ENCODE peak calls at places on chromosomes 6 and 20, in five cellular contexts. M, Z, V, J and C are unnamed samples.

GRCh38 chr6:4636881-4637224 is 139.4 kb upstream of the CDYL start:
- DNase-seq in V (no peak), Z (no peak), M (no peak), J (no peak), C (no peak)

GRCh38 chr6:93219447-93219846 is 199.9 kb downstream of the EPHA7 start:
- DNase-seq in J (no peak), Z (no peak), M (no peak), V (no peak), C (no peak)

GRCh38 chr20:44068780-44069191 is 118.2 kb downstream of the JPH2 start:
- DNase-seq in Z (no peak), V (no peak), J (no peak), M (no peak), C (no peak)

GRCh38 chr6:137581019-137581707 is 87.0 kb upstream of the OLIG3 start:
- DNase-seq in J (peak; percentile 17), M (no peak), V (no peak), Z (no peak), C (no peak)

GRCh38 chr20:56590888-56591287 is 38.2 kb upstream of the TFAP2C start:
- DNase-seq in Z (no peak), J (no peak), M (no peak), V (no peak), C (no peak)

GRCh38 chr6:130671119-130672104 is 155.8 kb upstream of the SMLR1 start:
- DNase-seq in J (no peak), Z (no peak), M (no peak), V (no peak), C (no peak)

GRCh38 chr6:47288245-47289090 is 21.2 kb downstream of the TNFRSF21 start:
- DNase-seq in M (no peak), V (no peak), Z (no peak), J (no peak), C (no peak)

GRCh38 chr20:17610566-17611289 is 40.9 kb downstream of the DSTN start:
- DNase-seq in M (no peak), Z (no peak), V (no peak), J (no peak), C (no peak)

GRCh38 chr6:72420409-72420808 is 201.5 kb upstream of the KCNQ5 start:
- DNase-seq in V (no peak), M (no peak), J (no peak), Z (no peak), C (no peak)

GRCh38 chr6:111813247-111814162 is 59.7 kb downstream of the FYN start:
- DNase-seq in Z (no peak), V (no peak), M (no peak), J (no peak), C (no peak)

GRCh38 chr6:96520851-96521115 is 823 bp upstream of the UFL1 start:
- DNase-seq in M (no peak), J (no peak), Z (no peak), V (no peak), C (no peak)

GRCh38 chr6:74705451-74705850 is 500.4 kb downstream of the COL12A1 start:
- DNase-seq in V (no peak), M (no peak), J (no peak), Z (no peak), C (no peak)

GRCh38 chr6:44207966-44208365 is 8.8 kb upstream of the MYMX start:
- DNase-seq in Z (no peak), J (no peak), M (no peak), V (no peak), C (no peak)

GRCh38 chr6:52643158-52643557 is 27.8 kb upstream of the TMEM14A start:
- DNase-seq in Z (no peak), V (no peak), J (no peak), M (no peak), C (no peak)

GRCh38 chr20:62010551-62011402 is 54.9 kb downstream of the TAF4 start:
- DNase-seq in J (peak; percentile 7), M (peak; percentile 79), V (peak; percentile 44), Z (peak; percentile 64), C (peak; percentile 23)

GRCh38 chr20:50572922-50573777 is 63.0 kb downstream of the PTPN1 start:
- DNase-seq in Z (no peak), V (no peak), J (no peak), M (no peak), C (no peak)

GRCh38 chr6:84618046-84618752 is 146.2 kb downstream of the TBX18 start:
- DNase-seq in V (no peak), Z (no peak), J (no peak), M (no peak), C (no peak)

GRCh38 chr20:19841740-19842139 is 83.7 kb downstream of the RIN2 start:
- DNase-seq in J (no peak), M (no peak), V (no peak), Z (no peak), C (no peak)

GRCh38 chr20:37575884-37576283 is 48.2 kb upstream of the BLCAP start:
- DNase-seq in V (no peak), M (no peak), Z (no peak), J (peak; percentile 36), C (no peak)

GRCh38 chr6:128499079-128499705 is 21.2 kb downstream of the PTPRK start:
- DNase-seq in M (no peak), Z (peak; percentile 84), V (no peak), J (no peak), C (no peak)

GRCh38 chr6:37024665-37025337 is 19.3 kb downstream of the FGD2 start:
- DNase-seq in V (no peak), M (no peak), Z (no peak), J (no peak), C (no peak)

GRCh38 chr20:34945315-34946077 is 10.1 kb downstream of the GSS start:
- DNase-seq in Z (no peak), V (no peak), M (no peak), J (no peak), C (no peak)
- TF ChIP-seq SUZ12 in Z (no peak), V (no peak), M (no peak), J (no peak), C (no peak)

GRCh38 chr6:160256445-160256844 is 2.2 kb downstream of the SLC22A2 start:
- DNase-seq in Z (no peak), V (no peak), M (no peak), J (no peak), C (no peak)

GRCh38 chr6:160252073-160252809 is 6.4 kb downstream of the SLC22A2 start:
- DNase-seq in V (no peak), J (no peak), M (no peak), Z (no peak), C (no peak)

GRCh38 chr6:160253714-160254113 is 4.9 kb downstream of the SLC22A2 start:
- DNase-seq in M (no peak), V (no peak), Z (peak; percentile 11), J (no peak), C (no peak)

GRCh38 chr6:160254467-160255312 is 3.9 kb downstream of the SLC22A2 start:
- DNase-seq in J (no peak), V (no peak), M (no peak), Z (peak; percentile 81), C (no peak)

DNA sequence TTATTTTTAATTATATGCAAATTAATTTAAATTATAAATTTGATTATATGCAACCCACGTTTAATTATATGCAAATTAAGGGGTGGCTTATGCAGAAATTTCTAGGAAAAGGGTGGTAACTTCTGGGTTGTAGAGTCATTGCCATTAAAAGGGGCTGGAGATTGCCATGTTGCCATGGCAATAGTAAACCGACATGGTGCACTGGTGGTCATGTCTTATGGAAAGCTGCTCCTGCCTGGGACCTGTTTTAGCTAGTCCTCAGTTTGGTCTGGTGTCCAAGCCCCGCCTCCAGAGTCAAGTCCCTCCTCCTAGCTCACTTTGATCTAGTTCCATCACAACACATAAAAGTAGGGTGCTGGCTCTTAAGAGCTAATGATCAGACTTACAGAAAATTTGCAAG is 5.4 kb downstream of the SLC22A2 start:
- DNase-seq in J (no peak), Z (no peak), V (no peak), M (no peak), C (no peak)
- TF ChIP-seq SUZ12 in J (no peak), Z (no peak), V (no peak), M (no peak), C (no peak)

GRCh38 chr6:69994251-69994650 is 127.9 kb downstream of the COL19A1 start:
- DNase-seq in J (no peak), V (no peak), Z (no peak), M (no peak), C (no peak)
- TF ChIP-seq SUZ12 in J (no peak), V (no peak), Z (no peak), M (no peak), C (no peak)

DNA sequence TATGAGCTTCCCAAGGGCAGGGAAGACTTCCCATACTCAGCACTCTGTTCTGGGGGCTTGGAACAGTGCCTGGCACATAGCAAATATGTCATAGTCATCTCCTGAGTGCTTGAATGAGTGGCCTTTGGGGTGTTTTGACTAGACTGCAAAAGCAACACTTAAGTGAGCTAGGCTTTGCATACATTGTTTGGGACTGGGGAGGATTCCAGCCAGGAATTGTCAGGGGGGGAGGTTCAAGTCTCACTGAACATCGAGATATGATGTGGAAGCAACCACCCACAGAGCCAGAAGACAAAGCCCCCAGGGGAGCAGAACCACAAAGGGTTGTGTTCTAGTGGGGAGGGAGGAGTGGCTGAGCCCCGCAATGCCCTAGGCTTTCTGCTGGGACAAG is 98.4 kb downstream of the SYCP2 start:
- DNase-seq in J (no peak), Z (no peak), V (no peak), M (no peak), C (no peak)
- TF ChIP-seq SUZ12 in J (no peak), Z (no peak), V (no peak), M (no peak), C (no peak)

GRCh38 chr6:119310486-119311036 is 39.0 kb downstream of the MAN1A1 start:
- DNase-seq in V (no peak), M (no peak), J (no peak), Z (no peak), C (no peak)
- TF ChIP-seq SUZ12 in V (no peak), M (no peak), J (no peak), Z (no peak), C (no peak)

GRCh38 chr20:64107736-64108457 is 532 bp upstream of the NPBWR2 start:
- DNase-seq in V (no peak), Z (no peak), J (no peak), M (no peak), C (peak; percentile 40)

GRCh38 chr20:64108731-64109389 is 1.5 kb upstream of the NPBWR2 start:
- DNase-seq in J (no peak), M (no peak), Z (no peak), V (no peak), C (no peak)

GRCh38 chr20:64106435-64106961 is 867 bp downstream of the NPBWR2 start:
- DNase-seq in M (no peak), J (no peak), Z (no peak), V (no peak), C (peak; percentile 40)

GRCh38 chr20:64105846-64106434 is 1.4 kb downstream of the NPBWR2 start:
- DNase-seq in M (no peak), Z (no peak), J (no peak), V (no peak), C (peak; percentile 43)

GRCh38 chr20:64106981-64107735 is at the start of gene NPBWR2:
- DNase-seq in Z (no peak), V (no peak), M (no peak), J (no peak), C (no peak)
- TF ChIP-seq SUZ12 in Z (no peak), V (no peak), M (no peak), J (no peak), C (no peak)